ENCODE peak calls at places on chromosomes 13 and 19, in ten cellular contexts. I is GM12865, C is fibroblast of mammary gland, J is GM10248, H is pancreas, U is cardiac muscle cell, W is astrocyte of the spinal cord, Q is WTC11, G is glutamatergic neuron, B is colonic mucosa. O is an unnamed sample.

GRCh38 chr19:11551603-11552235 is 7.3 kb downstream of the ELOF1 start:
- DNase-seq in W (no peak), Q (peak), I (no peak), G (peak), H (no peak), C (no peak), U (peak), J (peak), B (no peak), O (no peak)

GRCh38 chr13:80211573-80211972 is 129.4 kb downstream of the SPRY2 start:
- DNase-seq in I (no peak), B (no peak), W (no peak), U (no peak), H (no peak), J (no peak), C (no peak), G (no peak), Q (no peak), O (no peak)

GRCh38 chr13:106103779-106104178 is 431.7 kb downstream of the EFNB2 start:
- DNase-seq in W (peak), U (peak), B (peak), G (no peak), J (no peak), C (peak), I (no peak), Q (no peak), H (no peak), O (no peak)

GRCh38 chr13:113447596-113447995 is 5.7 kb downstream of the ADPRHL1 start:
- DNase-seq in W (no peak), U (no peak), H (peak), C (no peak), J (no peak), I (no peak), B (no peak), G (no peak), Q (no peak), O (no peak)

GRCh38 chr19:6667114-6667627 is 2.8 kb downstream of the TNFSF14 start:
- DNase-seq in Q (no peak), J (no peak), G (no peak), C (no peak), B (no peak), W (no peak), U (no peak), H (no peak), I (no peak), O (no peak)

GRCh38 chr13:112098699-112099098 is 31.8 kb downstream of the SOX1 start:
- DNase-seq in Q (no peak), G (no peak), H (no peak), W (no peak), J (no peak), C (no peak), I (no peak), B (no peak), U (no peak), O (no peak)

GRCh38 chr19:410243-410781 is 1.4 kb upstream of the C2CD4C start:
- DNase-seq in H (peak), I (no peak), J (no peak), U (no peak), Q (no peak), C (no peak), B (no peak), W (no peak), G (peak), O (no peak)

GRCh38 chr13:20390526-20391175 is 135.0 kb downstream of the CRYL1 start:
- DNase-seq in I (no peak), B (no peak), H (no peak), C (no peak), J (no peak), G (no peak), W (no peak), U (peak), Q (no peak), O (no peak)

GRCh38 chr13:113620036-113620435 is 35.5 kb downstream of the TFDP1 start:
- DNase-seq in J (no peak), Q (no peak), W (no peak), C (no peak), H (peak), G (peak), I (no peak), B (no peak), U (no peak), O (no peak)

GRCh38 chr13:73844986-73845385 is 289.2 kb downstream of the KLF12 start:
- DNase-seq in J (no peak), G (no peak), C (no peak), W (peak), U (peak), B (no peak), I (no peak), H (no peak), Q (no peak), O (no peak)

GRCh38 chr13:93765056-93765455 is 538.4 kb downstream of the GPC6 start:
- DNase-seq in U (no peak), B (no peak), I (no peak), H (no peak), W (no peak), G (no peak), C (no peak), J (no peak), Q (no peak), O (no peak)

GRCh38 chr13:92513672-92514071 is 712.9 kb upstream of the GPC6 start:
- DNase-seq in H (no peak), W (peak), C (no peak), I (no peak), G (no peak), J (no peak), Q (no peak), U (peak), B (no peak), O (no peak)

GRCh38 chr19:4374451-4375163 is 25.7 kb downstream of the SH3GL1 start:
- DNase-seq in W (peak), C (peak), I (no peak), G (no peak), H (no peak), Q (no peak), B (peak), J (no peak), U (peak), O (no peak)
- TF ChIP-seq CTCF in W (peak), C (no peak), I (no peak), G (no peak), H (no peak), Q (no peak), B (no peak), J (no peak), U (no peak), O (no peak)

DNA sequence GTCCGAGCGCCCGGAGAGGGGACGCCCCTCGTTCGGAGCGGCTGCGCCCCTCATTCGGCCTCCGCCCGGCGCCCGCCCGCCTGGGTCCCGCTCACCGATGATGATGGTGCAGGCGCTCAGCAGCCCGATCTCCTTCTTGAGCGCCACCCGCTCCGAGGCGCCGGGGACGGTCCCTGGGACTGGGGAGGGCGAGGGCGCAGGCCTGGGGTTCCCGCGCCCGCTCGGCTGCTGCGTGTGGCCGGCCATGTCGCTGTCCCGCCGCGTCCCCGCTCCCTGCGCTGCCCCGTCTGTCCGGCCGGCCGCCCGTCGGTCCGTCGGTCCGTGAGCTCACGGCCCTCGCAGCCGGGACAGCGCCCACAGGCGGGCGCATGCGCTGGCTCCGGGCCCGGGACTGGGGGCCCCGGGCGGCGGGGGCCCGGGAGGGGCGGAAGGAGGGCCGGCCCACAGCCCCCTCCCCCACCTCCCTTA is at the start of gene SLC7A10:
- DNase-seq in H (no peak), I (no peak), W (no peak), C (no peak), J (no peak), G (no peak), Q (no peak), B (no peak), U (peak), O (no peak)
- TF ChIP-seq CTCF in H (no peak), I (no peak), W (no peak), C (no peak), J (no peak), G (no peak), Q (no peak), B (no peak), U (no peak), O (no peak)

GRCh38 chr13:26380930-26381329 is 127.0 kb downstream of the CDK8 start:
- DNase-seq in W (no peak), C (no peak), J (no peak), H (no peak), G (no peak), B (no peak), I (no peak), U (no peak), Q (no peak), O (no peak)

GRCh38 chr13:26378116-26378515 is 124.2 kb downstream of the CDK8 start:
- DNase-seq in B (no peak), G (no peak), W (no peak), I (no peak), Q (no peak), J (no peak), U (no peak), H (no peak), C (no peak), O (no peak)

GRCh38 chr13:26379831-26380230 is 125.9 kb downstream of the CDK8 start:
- DNase-seq in W (no peak), J (no peak), H (no peak), Q (no peak), U (no peak), B (no peak), I (no peak), G (no peak), C (no peak), O (no peak)

GRCh38 chr13:26376430-26376829 is 122.5 kb downstream of the CDK8 start:
- DNase-seq in G (no peak), W (no peak), J (no peak), C (no peak), H (no peak), I (no peak), U (no peak), Q (no peak), B (no peak), O (no peak)

GRCh38 chr13:26377038-26377437 is 123.1 kb downstream of the CDK8 start:
- DNase-seq in U (peak), W (no peak), I (peak), H (no peak), Q (peak), G (peak), B (no peak), J (no peak), C (peak), O (no peak)
- TF ChIP-seq CTCF in U (peak), W (peak), I (peak), H (no peak), Q (peak), G (peak), B (no peak), J (no peak), C (peak), O (no peak)

GRCh38 chr19:54574051-54574450 is 461 bp downstream of the LILRA2 start:
- DNase-seq in B (no peak), G (no peak), I (no peak), J (no peak), C (no peak), W (no peak), H (no peak), Q (no peak), U (no peak), O (no peak)

GRCh38 chr19:54570316-54570715 is 3.3 kb upstream of the LILRA2 start:
- DNase-seq in Q (no peak), U (no peak), C (no peak), I (no peak), W (no peak), J (no peak), G (no peak), B (no peak), H (no peak), O (no peak)

GRCh38 chr19:54573330-54573872 is at the start of gene LILRA2:
- DNase-seq in G (no peak), C (no peak), J (peak), B (no peak), Q (no peak), U (no peak), I (peak), H (no peak), W (no peak), O (no peak)

GRCh38 chr19:54574527-54575056 is 1.0 kb downstream of the LILRA2 start:
- DNase-seq in H (no peak), G (no peak), I (no peak), B (no peak), W (no peak), U (no peak), C (no peak), J (no peak), Q (no peak), O (no peak)

DNA sequence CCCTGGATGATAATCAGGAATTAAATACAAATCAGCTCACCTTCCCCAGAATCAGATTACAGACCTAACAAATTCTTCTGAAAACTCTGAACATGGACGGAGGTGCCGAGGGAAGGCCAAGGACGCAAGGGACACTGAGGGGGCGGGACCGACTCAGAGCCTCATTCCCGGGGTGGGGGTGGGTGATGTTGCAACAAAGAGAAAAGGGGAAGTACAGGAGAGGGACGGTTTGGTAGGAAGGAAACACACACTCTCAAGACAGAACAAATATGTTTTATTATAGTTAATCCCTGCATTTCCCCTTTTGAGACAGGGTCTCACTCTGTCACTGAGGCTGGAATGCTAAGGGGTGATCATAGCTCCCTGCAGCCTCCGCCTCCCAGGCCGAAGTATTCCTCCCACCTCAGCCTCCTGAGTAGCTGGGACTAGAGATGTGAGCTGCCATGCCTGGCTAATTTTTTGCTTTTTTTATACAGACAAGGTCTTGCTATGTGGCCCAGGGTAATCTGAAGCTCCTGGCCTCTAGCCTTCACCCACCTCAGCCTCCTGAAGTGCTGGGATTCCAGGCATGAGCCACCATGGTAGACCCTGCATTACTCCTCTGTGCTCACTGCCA is 786 bp upstream of the LILRA2 start:
- DNase-seq in U (no peak), H (no peak), Q (no peak), C (no peak), W (no peak), G (no peak), J (peak), B (no peak), I (no peak), O (no peak)
- TF ChIP-seq CTCF in U (no peak), H (no peak), Q (no peak), C (no peak), W (no peak), G (no peak), J (no peak), B (no peak), I (no peak), O (no peak)

GRCh38 chr13:39676315-39676876 is 20.9 kb downstream of the COG6 start:
- DNase-seq in Q (no peak), W (peak), J (peak), I (peak), U (peak), C (peak), G (no peak), B (no peak), H (no peak), O (no peak)
- TF ChIP-seq CTCF in Q (no peak), W (peak), J (peak), I (peak), U (peak), C (peak), G (peak), B (peak), H (peak), O (no peak)

GRCh38 chr19:46621191-46622117 is 3.4 kb downstream of the PTGIR start:
- DNase-seq in J (no peak), I (no peak), W (no peak), U (no peak), C (no peak), Q (peak), B (no peak), H (no peak), G (no peak), O (no peak)
- TF ChIP-seq CTCF in J (peak), I (no peak), W (peak), U (peak), C (no peak), Q (no peak), B (no peak), H (no peak), G (no peak), O (no peak)

DNA sequence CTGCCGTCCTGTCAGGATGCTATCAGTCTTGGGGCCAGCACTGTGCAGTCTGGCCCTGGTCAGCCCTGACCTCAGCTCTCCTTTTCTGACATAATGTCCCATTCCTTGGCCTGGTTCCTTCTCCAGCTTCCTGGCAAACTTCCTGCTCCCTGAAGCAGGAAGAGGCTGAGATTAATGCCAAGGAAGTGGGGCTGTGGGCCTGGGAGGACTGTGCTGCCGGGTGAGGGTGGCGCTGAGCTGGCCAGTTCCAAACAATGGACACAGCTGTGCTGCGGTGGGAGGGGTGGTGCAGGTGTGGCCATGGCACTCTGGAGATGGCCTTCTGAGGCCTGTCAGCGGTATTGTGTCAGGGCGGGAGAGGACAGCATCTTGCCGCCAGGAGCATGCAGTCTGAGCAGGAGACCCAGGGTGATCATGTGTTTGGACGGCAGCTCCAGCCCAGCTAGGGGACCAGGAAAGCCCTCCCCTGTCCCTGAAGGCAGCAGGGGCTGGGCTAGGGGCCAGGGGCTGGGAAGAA is 30.9 kb downstream of the TUBA3C start:
- DNase-seq in B (no peak), I (no peak), G (no peak), H (no peak), Q (no peak), J (no peak), C (no peak), U (no peak), W (no peak), O (no peak)
- TF ChIP-seq CTCF in B (no peak), I (no peak), G (no peak), H (no peak), Q (no peak), J (no peak), C (no peak), U (no peak), W (no peak), O (no peak)

GRCh38 chr13:108352599-108352998 is 83.1 kb downstream of the TNFSF13B start:
- DNase-seq in C (peak), U (peak), B (no peak), I (no peak), H (no peak), G (no peak), Q (no peak), W (no peak), J (no peak), O (no peak)

GRCh38 chr13:108360139-108360538 is 90.6 kb downstream of the TNFSF13B start:
- DNase-seq in I (no peak), Q (no peak), B (no peak), U (no peak), W (no peak), J (no peak), C (no peak), H (no peak), G (no peak), O (no peak)

GRCh38 chr13:108361769-108362168 is 92.3 kb downstream of the TNFSF13B start:
- DNase-seq in H (no peak), G (peak), I (no peak), U (no peak), B (no peak), W (no peak), J (no peak), Q (no peak), C (no peak), O (no peak)

DNA sequence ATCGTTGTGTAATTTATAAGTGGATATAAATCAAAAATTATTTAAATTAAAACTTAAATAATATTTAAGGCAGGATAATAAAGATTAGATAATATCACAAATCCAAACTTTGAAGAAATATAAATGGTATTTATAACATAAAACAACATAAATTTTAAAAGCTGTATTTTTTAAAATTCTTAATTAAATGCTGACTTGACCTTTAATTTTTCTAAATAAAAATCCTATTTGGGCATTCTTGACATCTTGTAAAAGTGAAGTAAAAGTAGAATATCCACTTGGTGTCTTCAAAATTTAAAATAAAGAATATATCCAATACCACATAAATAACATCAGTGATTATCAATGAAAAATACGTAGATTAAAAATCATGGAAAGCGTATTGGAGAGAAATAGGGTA is 87.7 kb downstream of the TNFSF13B start:
- DNase-seq in G (no peak), J (no peak), C (no peak), H (no peak), Q (no peak), B (no peak), I (no peak), U (no peak), W (no peak), O (no peak)
- TF ChIP-seq CTCF in G (no peak), J (no peak), C (no peak), H (no peak), Q (no peak), B (no peak), I (no peak), U (no peak), W (no peak), O (no peak)

O was measured in activated B cell treated with CpG ODN at 0.5 μM for 24 hours.